ENCODE peak calls at places on chromosomes 13 and 19, in five cellular contexts. One of them, this sample, is unnamed.
A peak's percentile ranks its signal among the peaks of the same experiment; 100 is the strongest.

GRCh38 chr13:73730014-73730413 is 404.2 kb downstream of the KLF12 start:
- DNase-seq in omental fat pad: no peak
- DNase-seq in endothelial cell: no peak
- DNase-seq in neural crest cell: no peak
- DNase-seq in Peyer's patch: no peak
- DNase-seq in this sample: no peak

GRCh38 chr19:3931041-3931440 is 1.8 kb upstream of the NMRK2 start:
- DNase-seq in omental fat pad: no peak
- DNase-seq in endothelial cell: no peak
- DNase-seq in neural crest cell: no peak
- DNase-seq in Peyer's patch: no peak
- DNase-seq in this sample: no peak

GRCh38 chr19:47230122-47230920 is 678 bp downstream of the BBC3 start:
- DNase-seq in omental fat pad: peak; percentile 62
- DNase-seq in endothelial cell: peak; percentile 67
- DNase-seq in neural crest cell: peak; percentile 67
- DNase-seq in Peyer's patch: peak; percentile 84
- DNase-seq in this sample: peak; percentile 78

GRCh38 chr13:21719463-21719862 is 48.6 kb downstream of the FGF9 start:
- DNase-seq in omental fat pad: no peak
- DNase-seq in endothelial cell: no peak
- DNase-seq in neural crest cell: no peak
- DNase-seq in Peyer's patch: no peak
- DNase-seq in this sample: no peak

GRCh38 chr13:27665761-27666160 is 44.1 kb downstream of the POLR1D start:
- DNase-seq in omental fat pad: no peak
- DNase-seq in endothelial cell: no peak
- DNase-seq in neural crest cell: no peak
- DNase-seq in Peyer's patch: no peak
- DNase-seq in this sample: no peak

GRCh38 chr19:5264453-5264852 is 76.2 kb downstream of the PTPRS start:
- DNase-seq in omental fat pad: no peak
- DNase-seq in endothelial cell: no peak
- DNase-seq in neural crest cell: no peak
- DNase-seq in Peyer's patch: no peak
- DNase-seq in this sample: no peak

GRCh38 chr13:20388184-20388583 is 137.5 kb downstream of the CRYL1 start:
- DNase-seq in omental fat pad: no peak
- DNase-seq in endothelial cell: no peak
- DNase-seq in neural crest cell: no peak
- DNase-seq in Peyer's patch: no peak
- DNase-seq in this sample: no peak

GRCh38 chr13:111165189-111165588 is 50.1 kb downstream of the ARHGEF7 start:
- DNase-seq in omental fat pad: no peak
- DNase-seq in endothelial cell: no peak
- DNase-seq in neural crest cell: no peak
- DNase-seq in Peyer's patch: no peak
- DNase-seq in this sample: no peak

GRCh38 chr13:97892717-97893116 is 60.8 kb upstream of the IPO5 start:
- DNase-seq in omental fat pad: no peak
- DNase-seq in endothelial cell: no peak
- DNase-seq in neural crest cell: no peak
- DNase-seq in Peyer's patch: no peak
- DNase-seq in this sample: no peak

GRCh38 chr13:34588362-34588761 is 353.7 kb upstream of the NBEA start:
- DNase-seq in omental fat pad: no peak
- DNase-seq in endothelial cell: no peak
- DNase-seq in neural crest cell: no peak
- DNase-seq in Peyer's patch: no peak
- DNase-seq in this sample: no peak

GRCh38 chr13:32125746-32126145 is 94.2 kb downstream of the FRY start:
- DNase-seq in omental fat pad: no peak
- DNase-seq in endothelial cell: no peak
- DNase-seq in neural crest cell: no peak
- DNase-seq in Peyer's patch: no peak
- DNase-seq in this sample: no peak

GRCh38 chr19:355134-355533 is 10.5 kb upstream of the MIER2 start:
- DNase-seq in omental fat pad: no peak
- DNase-seq in endothelial cell: no peak
- DNase-seq in neural crest cell: no peak
- DNase-seq in Peyer's patch: peak; percentile 1
- DNase-seq in this sample: no peak

GRCh38 chr19:5624154-5624663 is 1.3 kb downstream of the SAFB start:
- DNase-seq in omental fat pad: no peak
- DNase-seq in endothelial cell: peak; percentile 7
- DNase-seq in neural crest cell: no peak
- DNase-seq in Peyer's patch: peak; percentile 58
- DNase-seq in this sample: no peak

GRCh38 chr13:51260154-51260553 is 38.0 kb downstream of the FAM124A start:
- DNase-seq in omental fat pad: no peak
- DNase-seq in endothelial cell: no peak
- DNase-seq in neural crest cell: no peak
- DNase-seq in Peyer's patch: no peak
- DNase-seq in this sample: no peak

GRCh38 chr13:51261610-51262249 is 39.5 kb downstream of the FAM124A start:
- DNase-seq in omental fat pad: no peak
- DNase-seq in endothelial cell: no peak
- DNase-seq in neural crest cell: no peak
- DNase-seq in Peyer's patch: no peak
- DNase-seq in this sample: no peak

GRCh38 chr13:51258612-51259358 is 36.6 kb downstream of the FAM124A start:
- DNase-seq in omental fat pad: no peak
- DNase-seq in endothelial cell: no peak
- DNase-seq in neural crest cell: peak; percentile 14
- DNase-seq in Peyer's patch: no peak
- DNase-seq in this sample: no peak

GRCh38 chr13:51259359-51259645 is 37.1 kb downstream of the FAM124A start:
- DNase-seq in omental fat pad: no peak
- DNase-seq in endothelial cell: no peak
- DNase-seq in neural crest cell: no peak
- DNase-seq in Peyer's patch: no peak
- DNase-seq in this sample: no peak

DNA sequence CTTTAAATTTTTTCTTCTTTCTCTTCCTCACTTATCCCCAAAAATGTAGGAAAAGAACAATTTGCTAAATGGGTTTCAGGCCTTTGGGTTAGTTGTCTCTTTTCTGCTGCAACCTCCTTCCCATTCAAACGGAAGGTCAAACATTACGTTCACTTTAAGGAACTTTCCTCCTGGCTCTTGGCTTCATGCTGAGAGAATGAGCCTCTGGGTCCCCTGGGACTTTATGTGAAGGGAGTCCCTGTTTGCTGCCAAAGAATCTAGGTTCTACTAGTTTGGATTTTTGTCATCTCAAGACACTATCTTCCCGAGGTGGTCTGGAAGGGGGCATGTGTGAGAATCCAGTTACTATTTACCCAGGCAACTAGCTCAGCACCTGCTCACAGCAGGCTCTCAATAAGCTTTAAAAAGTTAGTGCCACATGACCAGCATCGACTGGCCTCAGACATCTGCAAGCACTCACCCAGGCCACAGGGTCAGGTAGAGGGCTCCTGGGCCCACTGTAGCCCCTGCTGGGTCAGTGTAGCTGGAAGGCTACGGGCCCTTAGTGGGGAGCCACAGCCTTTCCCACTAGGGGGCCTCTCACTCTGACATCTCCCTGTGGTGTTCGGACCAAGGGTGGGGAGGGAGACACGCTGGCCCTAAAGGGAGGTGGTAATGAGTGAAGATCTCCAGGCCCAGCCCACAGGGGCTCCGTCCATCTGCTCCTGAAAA is 40.5 kb downstream of the FAM124A start:
- DNase-seq in omental fat pad: no peak
- DNase-seq in endothelial cell: no peak
- DNase-seq in neural crest cell: no peak
- DNase-seq in Peyer's patch: no peak
- DNase-seq in this sample: no peak
- TF ChIP-seq CTCF in omental fat pad: no peak
- TF ChIP-seq CTCF in endothelial cell: no peak
- TF ChIP-seq CTCF in neural crest cell: no peak
- TF ChIP-seq CTCF in Peyer's patch: no peak
- TF ChIP-seq CTCF in this sample: peak; percentile 35

GRCh38 chr19:10074153-10074552 is 12.0 kb upstream of the SHFL start:
- DNase-seq in omental fat pad: no peak
- DNase-seq in endothelial cell: no peak
- DNase-seq in neural crest cell: no peak
- DNase-seq in Peyer's patch: no peak
- DNase-seq in this sample: peak; percentile 51
- TF ChIP-seq CTCF in omental fat pad: no peak
- TF ChIP-seq CTCF in endothelial cell: peak; percentile 16
- TF ChIP-seq CTCF in neural crest cell: peak; percentile 55
- TF ChIP-seq CTCF in Peyer's patch: peak; percentile 19
- TF ChIP-seq CTCF in this sample: no peak

DNA sequence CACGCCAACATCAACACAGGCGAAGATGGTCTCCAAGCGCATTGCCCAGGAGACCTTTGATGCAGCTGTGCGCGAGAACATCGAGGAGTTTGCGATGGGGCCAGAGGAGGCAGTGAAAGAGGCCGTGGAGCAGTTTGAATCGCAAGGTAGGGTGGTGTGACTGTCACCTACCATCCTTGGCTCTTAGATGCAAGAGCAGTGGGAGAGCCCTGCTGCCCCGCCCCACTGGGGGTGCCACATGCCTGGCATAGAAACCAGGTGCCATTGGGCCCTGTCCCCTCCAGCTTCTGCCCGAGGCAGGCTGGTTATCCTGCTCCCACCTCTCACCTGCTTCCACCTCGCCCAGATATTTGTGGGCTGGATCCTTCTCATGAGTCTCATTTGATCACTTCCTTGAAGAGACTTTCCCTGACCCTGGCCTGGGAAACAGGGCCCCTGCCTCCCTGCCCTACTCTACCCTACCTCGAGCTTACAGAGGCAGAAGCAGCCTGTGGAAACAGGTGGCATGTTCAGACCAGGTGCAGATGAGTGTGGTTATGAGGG is 9.4 kb downstream of the ARMC6 start:
- DNase-seq in omental fat pad: no peak
- DNase-seq in endothelial cell: no peak
- DNase-seq in neural crest cell: no peak
- DNase-seq in Peyer's patch: no peak
- DNase-seq in this sample: no peak
- TF ChIP-seq CTCF in omental fat pad: no peak
- TF ChIP-seq CTCF in endothelial cell: no peak
- TF ChIP-seq CTCF in neural crest cell: no peak
- TF ChIP-seq CTCF in Peyer's patch: no peak
- TF ChIP-seq CTCF in this sample: no peak

GRCh38 chr19:14670408-14670807 is 4.2 kb downstream of the ADGRE3 start:
- DNase-seq in omental fat pad: no peak
- DNase-seq in endothelial cell: no peak
- DNase-seq in neural crest cell: no peak
- DNase-seq in Peyer's patch: no peak
- DNase-seq in this sample: no peak
- TF ChIP-seq CTCF in omental fat pad: no peak
- TF ChIP-seq CTCF in endothelial cell: no peak
- TF ChIP-seq CTCF in neural crest cell: no peak
- TF ChIP-seq CTCF in Peyer's patch: no peak
- TF ChIP-seq CTCF in this sample: no peak

This sample was measured in GM13976.